ENCODE peak calls at places on chromosomes 3 and 15, in five cellular contexts. U, R, E, S and X are unnamed samples.

GRCh38 chr3:86985427-86985826 is 5.5 kb downstream of the VGLL3 start:
- DNase-seq in S (no peak), E (no peak), R (no peak), U (no peak), X (no peak)

GRCh38 chr3:183244219-183244618 is 8.8 kb upstream of the B3GNT5 start:
- DNase-seq in U (peak; percentile 57), E (peak; percentile 71), R (peak; percentile 73), S (peak; percentile 61), X (peak; percentile 80)

GRCh38 chr3:134608023-134608758 is 42.6 kb downstream of the KY start:
- DNase-seq in S (no peak), U (no peak), E (no peak), R (no peak), X (no peak)

GRCh38 chr15:63896336-63897115 is 62.8 kb upstream of the HERC1 start:
- DNase-seq in R (peak; percentile 77), S (peak; percentile 26), E (no peak), U (peak; percentile 37), X (peak; percentile 70)

GRCh38 chr3:72538070-72538745 is 310.0 kb downstream of the SHQ1 start:
- DNase-seq in S (peak; percentile 87), R (no peak), E (no peak), U (no peak), X (no peak)

GRCh38 chr3:101381809-101382208 is 61.4 kb upstream of the IMPG2 start:
- DNase-seq in U (peak; percentile 21), E (no peak), R (peak; percentile 56), S (peak; percentile 40), X (peak; percentile 44)

GRCh38 chr3:58012302-58012701 is 4.1 kb downstream of the FLNB start:
- DNase-seq in S (no peak), U (no peak), R (no peak), E (no peak), X (no peak)

GRCh38 chr3:13017361-13018038 is 55.7 kb downstream of the IQSEC1 start:
- DNase-seq in S (no peak), R (no peak), U (no peak), E (no peak), X (no peak)

GRCh38 chr3:65334045-65334665 is 646.4 kb upstream of the ADAMTS9 start:
- DNase-seq in U (no peak), S (no peak), E (peak; percentile 32), R (peak; percentile 61), X (peak; percentile 51)

GRCh38 chr15:36632196-36632595 is 52.8 kb downstream of the CDIN1 start:
- DNase-seq in U (peak; percentile 83), S (peak; percentile 79), R (peak; percentile 34), E (no peak), X (no peak)

GRCh38 chr3:73296258-73296635 is 234.8 kb downstream of the EBLN2 start:
- DNase-seq in R (no peak), E (no peak), U (no peak), S (no peak), X (no peak)

GRCh38 chr3:151135548-151136337 is 50.3 kb downstream of the MED12L start:
- DNase-seq in S (peak; percentile 7), R (no peak), E (peak; percentile 31), U (no peak), X (no peak)

GRCh38 chr3:162367443-162368132 is 871.0 kb downstream of the OTOL1 start:
- DNase-seq in E (no peak), U (no peak), S (no peak), R (peak; percentile 15), X (no peak)

GRCh38 chr3:30962493-30962892 is 68.0 kb upstream of the GADL1 start:
- DNase-seq in E (no peak), R (no peak), U (no peak), S (no peak), X (no peak)

GRCh38 chr3:71035314-71035713 is 548.2 kb downstream of the FOXP1 start:
- DNase-seq in R (peak; percentile 64), E (no peak), S (no peak), U (no peak), X (peak; percentile 78)

GRCh38 chr3:73143821-73144237 is 82.4 kb downstream of the EBLN2 start:
- DNase-seq in E (no peak), U (no peak), R (no peak), S (no peak), X (peak; percentile 29)

GRCh38 chr3:41277790-41278465 is 78.6 kb downstream of the CTNNB1 start:
- DNase-seq in U (no peak), R (no peak), E (no peak), S (no peak), X (peak; percentile 36)

GRCh38 chr3:23836536-23837230 is 30.9 kb downstream of the UBE2E1 start:
- DNase-seq in E (no peak), U (no peak), R (no peak), S (no peak), X (no peak)

GRCh38 chr3:181695661-181696491 is 15.8 kb upstream of the SOX2 start:
- DNase-seq in U (no peak), S (no peak), E (no peak), R (no peak), X (peak; percentile 58)

GRCh38 chr15:57527382-57528091 is 64.2 kb upstream of the MYZAP start:
- DNase-seq in R (peak; percentile 93), E (peak; percentile 55), S (peak; percentile 75), U (peak; percentile 68), X (peak; percentile 94)

GRCh38 chr15:92277776-92278175 is 115.9 kb upstream of the ST8SIA2 start:
- DNase-seq in E (no peak), U (peak; percentile 37), R (no peak), S (peak; percentile 19), X (peak; percentile 0)

GRCh38 chr15:65580287-65580686 is 30.6 kb downstream of the INTS14 start:
- DNase-seq in R (peak; percentile 29), E (no peak), U (peak; percentile 22), S (peak; percentile 58), X (peak; percentile 34)

GRCh38 chr3:140234256-140234655 is 299.3 kb downstream of the CLSTN2 start:
- DNase-seq in E (no peak), U (no peak), S (no peak), R (no peak), X (no peak)

GRCh38 chr3:50418845-50419244 is 59.5 kb upstream of the TMEM115 start:
- DNase-seq in E (no peak), S (no peak), U (no peak), R (peak; percentile 33), X (peak; percentile 71)

GRCh38 chr15:86329311-86330013 is 249.8 kb downstream of the AGBL1 start:
- DNase-seq in R (no peak), S (no peak), E (no peak), U (peak; percentile 20), X (no peak)

GRCh38 chr15:51004103-51004536 is 90.6 kb downstream of the TNFAIP8L3 start:
- DNase-seq in R (peak; percentile 56), S (peak; percentile 94), U (peak; percentile 80), E (no peak), X (peak; percentile 57)

GRCh38 chr15:45126535-45127158 is 3.0 kb downstream of the DUOXA1 start:
- DNase-seq in S (peak; percentile 55), R (peak; percentile 34), U (peak; percentile 35), E (no peak), X (peak; percentile 43)

GRCh38 chr15:98896802-98897732 is 110.5 kb downstream of the PGPEP1L start:
- DNase-seq in S (peak; percentile 100), U (peak; percentile 100), R (peak; percentile 98), E (no peak), X (no peak)

GRCh38 chr3:124650798-124651197 is 79.5 kb upstream of the UMPS start:
- DNase-seq in S (no peak), R (no peak), U (no peak), E (no peak), X (no peak)

GRCh38 chr15:68404056-68404798 is 27.7 kb downstream of the ITGA11 start:
- DNase-seq in E (no peak), S (no peak), U (no peak), R (no peak), X (no peak)

DNA sequence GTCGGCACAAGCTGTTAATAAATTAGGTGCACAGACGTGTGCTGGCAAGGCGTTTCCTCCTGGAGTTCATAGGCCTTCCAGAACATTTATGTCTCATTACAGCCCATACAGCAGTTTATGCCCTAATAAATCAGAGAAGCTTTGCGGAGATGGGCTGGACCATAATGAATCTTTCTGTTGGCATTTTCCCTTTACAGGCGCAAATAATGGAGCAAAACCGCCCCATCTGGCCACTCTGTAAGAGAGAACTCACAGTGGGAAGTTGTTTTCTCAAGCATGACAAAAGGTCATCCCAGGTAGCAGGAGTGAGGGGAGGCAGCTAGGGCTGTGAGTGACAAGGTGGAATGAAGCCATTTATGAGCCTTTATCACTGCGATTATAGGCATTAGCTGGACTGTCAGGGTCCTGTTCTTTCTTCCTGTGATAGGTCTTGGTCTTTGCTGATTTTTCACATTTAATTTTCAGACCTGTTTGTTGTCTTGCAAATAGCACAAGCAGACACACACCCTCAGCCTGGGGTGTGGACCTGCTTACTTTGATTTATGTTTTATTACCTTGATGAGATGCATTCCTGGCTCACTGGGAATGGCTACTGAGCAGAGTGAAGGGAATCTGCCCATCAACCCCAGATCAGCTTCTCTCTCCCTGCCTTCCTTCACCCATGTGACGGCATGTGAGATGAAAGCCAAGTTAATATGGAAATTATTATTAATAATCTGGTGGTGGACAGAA is 257.4 kb downstream of the LRTM1 start:
- DNase-seq in U (no peak), R (no peak), S (no peak), E (no peak), X (no peak)
- H3K4me3 ChIP-seq in U (no peak overlapping the region), R (no peak overlapping the region), S (no peak overlapping the region), E (no peak overlapping the region), X (no peak overlapping the region)

GRCh38 chr15:77617507-77618285 is 15.0 kb downstream of the LINGO1 start:
- DNase-seq in S (peak; percentile 13), U (peak; percentile 27), R (no peak), E (no peak), X (no peak)
- TF ChIP-seq CTCF in S (peak; percentile 57), U (peak; percentile 57), R (peak; percentile 39), E (no peak), X (peak; percentile 45)

GRCh38 chr3:169771651-169772529 is 1.3 kb upstream of the MYNN start:
- DNase-seq in S (peak; percentile 73), E (peak; percentile 32), R (peak; percentile 87), U (peak; percentile 69), X (peak; percentile 82)

GRCh38 chr3:169765281-169765624 is 393 bp upstream of the TERC start:
- DNase-seq in R (no peak), U (no peak), E (no peak), S (no peak), X (no peak)

GRCh38 chr3:169772530-169772950 is 656 bp upstream of the MYNN start:
- DNase-seq in R (peak; percentile 83), U (peak; percentile 81), E (peak; percentile 81), S (peak; percentile 80), X (peak; percentile 82)

GRCh38 chr3:169772951-169773816 is at the start of gene MYNN:
- DNase-seq in S (peak; percentile 84), E (peak; percentile 94), U (peak; percentile 89), R (peak; percentile 92), X (peak; percentile 94)

GRCh38 chr3:169769287-169770181 is at the start of gene ACTRT3:
- DNase-seq in S (peak; percentile 61), U (peak; percentile 73), E (peak; percentile 80), R (peak; percentile 80), X (peak; percentile 82)
- H3K4me3 ChIP-seq in S (peak within 1 kb of the TSS; percentile 75), U (peak within 1 kb of the TSS; percentile 80), E (peak within 1 kb of the TSS; percentile 71), R (peak within 1 kb of the TSS; percentile 63), X (peak within 1 kb of the TSS; percentile 49)

GRCh38 chr15:80619677-80620076 is 75.4 kb upstream of the ABHD17C start:
- DNase-seq in U (peak; percentile 24), S (no peak), E (no peak), R (peak; percentile 72), X (no peak)
- TF ChIP-seq CTCF in U (peak; percentile 41), S (peak; percentile 15), E (peak; percentile 23), R (no peak), X (peak; percentile 42)